ENCODE peak calls at places on chromosomes 7 and 10, in six cellular contexts. H is lower lobe of right lung; T is stimulated activated CD4-positive, alpha-beta T cell treated with anti-CD3 and anti-CD28 coated beads, Interleukin-4, amount 100 ng/mL, for 4 hours; G is GM13976; N is WERI-Rb-1; M is left ventricle myocardium inferior. P is an unnamed sample.
A peak's percentile ranks its signal among the peaks of the same experiment; 100 is the strongest.

GRCh38 chr7:6160191-6160623 is 112.2 kb downstream of the CYTH3 start:
- DNase-seq in H (peak; percentile 57), N (peak; percentile 88), G (no peak), T (no peak), M (peak; percentile 69), P (peak; percentile 60)

GRCh38 chr10:131736321-131736980 is 164.4 kb upstream of the PPP2R2D start:
- DNase-seq in M (no peak), T (no peak), G (no peak), N (no peak), H (no peak), P (no peak)

GRCh38 chr10:31490858-31491504 is 172.0 kb downstream of the ZEB1 start:
- DNase-seq in T (no peak), M (no peak), G (no peak), N (peak; percentile 7), H (no peak), P (peak; percentile 32)

GRCh38 chr10:50585921-50586739 is 37.6 kb downstream of the SGMS1 start:
- DNase-seq in M (no peak), N (no peak), G (no peak), H (no peak), T (no peak), P (no peak)

GRCh38 chr7:4602905-4603842 is 78.9 kb upstream of the FOXK1 start:
- DNase-seq in G (peak; percentile 11), T (no peak), N (no peak), H (no peak), M (no peak), P (no peak)

GRCh38 chr7:80646088-80646961 is 7.9 kb downstream of the CD36 start:
- DNase-seq in N (no peak), T (no peak), M (no peak), G (no peak), H (no peak), P (no peak)

GRCh38 chr7:151375530-151376217 is 34.1 kb downstream of the NUB1 start:
- DNase-seq in N (no peak), T (no peak), G (no peak), M (no peak), H (no peak), P (no peak)

GRCh38 chr10:36942616-36943015 is 182.8 kb upstream of the ANKRD30A start:
- DNase-seq in T (no peak), M (no peak), H (no peak), N (no peak), G (no peak), P (no peak)

GRCh38 chr7:130893441-130893894 is 159.5 kb upstream of the KLF14 start:
- DNase-seq in G (no peak), H (no peak), M (no peak), T (no peak), N (no peak), P (peak; percentile 97)

GRCh38 chr7:150322114-150322832 is 882 bp upstream of the LRRC61 start:
- DNase-seq in G (no peak), H (no peak), T (peak; percentile 37), N (no peak), M (no peak), P (no peak)

GRCh38 chr7:150848111-150848510 is 4.2 kb upstream of the AOC1 start:
- DNase-seq in N (no peak), M (no peak), H (no peak), G (no peak), T (no peak), P (no peak)

GRCh38 chr7:101973130-101973529 is 155.7 kb downstream of the CUX1 start:
- DNase-seq in M (no peak), T (no peak), N (no peak), G (no peak), H (no peak), P (no peak)

P was measured in foreskin melanocyte.